ENCODE peak calls at places on chromosomes 7 and 10, in four cellular contexts. F is K562, A is GM12891, W is GM12878. M is an unnamed sample.

GRCh38 chr7:132580277-132580676 is 4.0 kb upstream of the PLXNA4 start:
- DNase-seq in W (no peak), F (peak), A (peak), M (no peak)

GRCh38 chr10:69508738-69509340 is 57.6 kb downstream of the TSPAN15 start:
- DNase-seq in A (no peak), W (no peak), F (no peak), M (no peak)

GRCh38 chr10:65793738-65794425 is 1132.0 kb upstream of the LRRTM3 start:
- DNase-seq in W (no peak), F (no peak), A (no peak), M (no peak)

GRCh38 chr7:137715546-137715945 is 131.2 kb downstream of the DGKI start:
- DNase-seq in A (no peak), F (no peak), W (no peak), M (no peak)

GRCh38 chr10:91652364-91652763 is 19.5 kb upstream of the PPP1R3C start:
- DNase-seq in A (no peak), F (no peak), W (no peak), M (no peak)

GRCh38 chr7:42625391-42625790 is 286.5 kb downstream of the C7orf25 start:
- DNase-seq in W (no peak), F (no peak), A (no peak), M (no peak)

GRCh38 chr7:110977127-110977776 is 113.7 kb upstream of the LRRN3 start:
- DNase-seq in F (no peak), W (no peak), A (no peak), M (no peak)

GRCh38 chr10:110433740-110434139 is 64.0 kb upstream of the DUSP5 start:
- DNase-seq in F (no peak), W (no peak), A (no peak), M (no peak)

GRCh38 chr7:90681336-90682019 is 85.4 kb downstream of the CDK14 start:
- DNase-seq in F (no peak), A (no peak), W (no peak), M (no peak)

GRCh38 chr10:104342941-104343411 is 4.7 kb upstream of the ITPRIP start:
- DNase-seq in F (no peak), A (no peak), W (no peak), M (no peak)

GRCh38 chr7:1065263-1066260 is 21.2 kb downstream of the GPR146 start:
- DNase-seq in F (peak), A (peak), W (no peak), M (peak)

GRCh38 chr10:76779163-76779820 is 858.3 kb downstream of the KCNMA1 start:
- DNase-seq in A (no peak), W (no peak), F (no peak), M (no peak)

GRCh38 chr7:28862876-28863275 is 95.3 kb downstream of the TRIL start:
- DNase-seq in W (no peak), F (no peak), A (no peak), M (no peak)

GRCh38 chr10:73648252-73648651 is 7.0 kb upstream of the MYOZ1 start:
- DNase-seq in F (no peak), A (no peak), W (no peak), M (no peak)

GRCh38 chr7:159104188-159105030 is 40.3 kb downstream of the VIPR2 start:
- DNase-seq in F (no peak), A (no peak), W (no peak), M (no peak)

GRCh38 chr7:131298608-131298992 is 29.1 kb upstream of the MKLN1 start:
- DNase-seq in W (no peak), F (no peak), A (no peak), M (no peak)

GRCh38 chr7:50978633-50979215 is 196.0 kb upstream of the GRB10 start:
- DNase-seq in A (no peak), F (no peak), W (no peak), M (no peak)

GRCh38 chr10:86900955-86901354 is 56.5 kb downstream of the MMRN2 start:
- DNase-seq in W (no peak), A (no peak), F (no peak), M (no peak)

GRCh38 chr10:73060738-73061635 is 35.7 kb downstream of the P4HA1 start:
- DNase-seq in W (no peak), A (no peak), F (peak), M (peak)

GRCh38 chr7:22427855-22428254 is 70.9 kb upstream of the RAPGEF5 start:
- DNase-seq in F (no peak), W (no peak), A (no peak), M (no peak)

GRCh38 chr7:21819048-21819447 is 126.7 kb downstream of the CDCA7L start:
- DNase-seq in F (no peak), W (no peak), A (no peak), M (no peak)

GRCh38 chr7:69739182-69739581 is 140.9 kb downstream of the AUTS2 start:
- DNase-seq in A (no peak), W (peak), F (no peak), M (no peak)

GRCh38 chr10:110701618-110701971 is 57.5 kb downstream of the RBM20 start:
- DNase-seq in W (no peak), A (no peak), F (no peak), M (no peak)

GRCh38 chr10:44261710-44262455 is 123.0 kb downstream of the CXCL12 start:
- DNase-seq in A (no peak), W (peak), F (no peak), M (no peak)

GRCh38 chr10:31320179-31320597 is 1.2 kb downstream of the ZEB1 start:
- DNase-seq in F (peak), W (no peak), A (peak), M (peak)

GRCh38 chr10:38038107-38038931 is 27.8 kb downstream of the ZNF33A start:
- DNase-seq in F (no peak), A (no peak), W (peak), M (no peak)

GRCh38 chr10:130497056-130498010 is 361.1 kb downstream of the GLRX3 start:
- DNase-seq in A (no peak), F (no peak), W (no peak), M (no peak)

GRCh38 chr10:62818426-62819011 is 2.4 kb upstream of the EGR2 start:
- DNase-seq in W (no peak), A (no peak), F (no peak), M (no peak)

GRCh38 chr10:3512263-3512662 is 272.7 kb downstream of the KLF6 start:
- DNase-seq in F (no peak), W (no peak), A (no peak), M (no peak)

GRCh38 chr10:35643976-35644799 is 2.1 kb upstream of the FZD8 start:
- DNase-seq in A (no peak), F (no peak), W (no peak), M (no peak)

DNA sequence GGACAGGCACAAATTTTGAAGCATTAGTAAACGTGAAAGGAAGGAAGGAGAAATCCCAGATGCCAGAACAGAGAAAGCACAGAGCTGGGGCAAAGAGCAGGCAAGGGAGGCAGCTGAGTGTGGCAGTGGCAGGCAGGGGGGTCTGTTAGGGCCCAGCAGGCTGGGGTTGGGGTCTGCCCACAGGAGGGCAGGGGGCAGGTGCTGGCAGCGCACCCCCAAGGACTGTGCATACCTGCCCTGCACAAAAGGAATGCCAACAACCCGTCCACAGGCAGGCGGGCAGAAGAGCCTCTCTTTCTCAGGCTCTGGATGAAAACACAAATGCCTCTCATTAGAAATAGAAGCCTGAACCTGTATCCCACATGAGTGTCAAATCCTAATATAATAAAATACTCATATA is 552.3 kb downstream of the PTPRN2 start:
- DNase-seq in F (no peak), W (no peak), A (no peak), M (no peak)
- TF ChIP-seq SPI1 in F (no peak), W (no peak), A (no peak), M (no peak)

DNA sequence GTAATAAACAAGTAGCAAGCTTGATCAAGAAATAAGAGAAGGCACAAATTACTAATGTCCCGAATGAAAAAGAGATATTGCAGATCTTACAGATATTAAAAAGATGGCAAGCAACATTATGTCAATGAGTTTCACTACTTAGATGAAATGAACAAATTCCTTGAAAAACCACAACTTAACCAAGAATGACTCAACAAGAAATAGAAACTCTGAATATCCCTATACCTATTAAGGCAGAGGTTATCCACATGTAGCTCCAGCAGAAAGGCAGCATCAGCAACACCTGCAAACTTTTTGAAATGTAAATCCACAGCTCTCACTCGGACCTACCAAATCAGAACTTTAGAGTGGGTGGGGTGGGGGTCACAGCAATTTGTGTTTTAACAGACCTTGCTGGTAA is 33.6 kb downstream of the PDE1C start:
- DNase-seq in W (no peak), A (no peak), F (no peak), M (no peak)
- TF ChIP-seq SPI1 in W (no peak), A (no peak), F (no peak), M (no peak)

GRCh38 chr7:19117870-19118608 is 603 bp upstream of the TWIST1 start:
- DNase-seq in A (no peak), F (no peak), W (no peak), M (no peak)
- TF ChIP-seq SPI1 in A (no peak), F (no peak), W (no peak), M (no peak)

GRCh38 chr10:60989400-60989876 is 45.5 kb upstream of the RHOBTB1 start:
- DNase-seq in F (peak), W (peak), A (no peak), M (no peak)
- TF ChIP-seq SPI1 in F (peak), W (peak), A (peak), M (no peak)

GRCh38 chr10:5632430-5632829 is 34.0 kb downstream of the ASB13 start:
- DNase-seq in F (no peak), W (no peak), A (no peak), M (no peak)
- TF ChIP-seq SPI1 in F (no peak), W (no peak), A (no peak), M (no peak)

GRCh38 chr10:17026686-17027485 is 102.7 kb downstream of the CUBN start:
- DNase-seq in F (no peak), W (peak), A (no peak), M (no peak)
- TF ChIP-seq SPI1 in F (no peak), W (no peak), A (no peak), M (no peak)

GRCh38 chr10:48759113-48759901 is 74.6 kb downstream of the WDFY4 start:
- DNase-seq in F (no peak), A (no peak), W (peak), M (peak)
- TF ChIP-seq SPI1 in F (no peak), A (peak), W (peak), M (no peak)

DNA sequence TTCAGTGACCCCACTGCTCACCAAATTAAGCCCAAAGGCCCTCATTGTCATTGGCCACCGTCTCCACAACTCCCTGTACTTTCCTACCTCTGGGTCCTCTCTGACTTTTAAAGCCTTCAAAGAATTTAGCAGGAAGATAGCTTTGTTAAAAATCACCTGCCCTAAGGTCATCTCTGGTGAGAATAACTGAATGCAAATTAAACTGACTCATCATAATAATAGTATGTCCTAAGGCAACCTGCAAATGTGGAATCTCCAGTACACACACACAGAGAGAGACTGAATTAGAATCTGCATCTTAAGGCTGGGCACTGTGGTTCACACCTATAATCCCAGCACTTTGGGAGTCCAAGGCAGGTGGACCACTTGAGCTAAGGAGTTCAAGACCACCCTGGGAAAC is 24.1 kb downstream of the OAT start:
- DNase-seq in W (no peak), A (no peak), F (no peak), M (no peak)
- TF ChIP-seq SPI1 in W (no peak), A (no peak), F (no peak), M (no peak)

DNA sequence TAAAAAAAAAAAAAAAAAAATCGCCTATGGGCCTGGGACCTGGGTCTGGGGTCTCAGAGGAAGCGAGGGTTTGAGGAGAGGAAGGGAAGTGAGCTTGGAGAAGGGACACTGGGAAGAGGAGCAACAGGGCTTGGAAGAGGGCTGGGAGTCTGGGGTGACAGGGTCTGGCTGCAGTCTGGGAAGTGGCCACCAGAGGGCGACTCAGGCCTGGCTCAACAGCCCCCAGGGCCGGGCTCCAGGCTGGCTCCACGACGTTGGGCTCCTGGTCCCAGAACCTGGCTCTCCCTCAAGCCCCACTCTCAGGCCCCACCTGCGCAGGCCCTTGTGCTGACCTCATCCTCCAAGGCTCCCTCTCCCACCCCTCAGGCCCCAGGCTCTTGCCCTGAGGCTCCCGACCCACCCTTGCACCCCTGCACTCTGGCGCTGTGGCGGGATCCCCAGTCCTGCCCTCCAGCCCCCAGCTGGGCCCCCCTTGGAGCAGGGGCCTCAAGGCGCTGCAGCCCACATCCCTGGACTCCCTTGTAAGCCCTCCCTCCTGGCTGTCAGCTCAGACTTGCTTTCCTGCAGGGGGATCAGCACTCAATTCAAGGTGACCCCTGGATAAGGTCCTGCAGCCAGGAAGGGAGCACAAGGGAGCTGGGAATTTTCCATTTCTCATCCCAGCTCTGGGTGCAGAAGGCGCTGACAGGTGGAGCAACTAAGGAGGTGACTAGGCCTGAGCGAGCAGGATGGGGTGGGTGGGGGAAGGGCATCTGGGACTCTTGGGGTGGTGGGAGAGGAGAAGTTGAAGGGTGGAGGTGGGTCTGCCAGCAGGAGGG is 5.4 kb upstream of the SPACDR start:
- DNase-seq in F (peak), W (no peak), A (peak), M (no peak)
- TF ChIP-seq SPI1 in F (no peak), W (no peak), A (no peak), M (no peak)